ENCODE peak calls at places on chromosomes 16 and 17, in seven cellular contexts. Z is adrenal gland; G is breast epithelium; B is SJSA1; K is GM12865; I is CD4-positive, alpha-beta memory T cell; M is pancreas. T is an unnamed sample.

GRCh38 chr17:26792486-26792885 is 501.4 kb upstream of the WSB1 start:
- DNase-seq in Z (no peak), G (no peak), B (no peak), K (peak; percentile 35), I (no peak), M (no peak), T (peak; percentile 12)

GRCh38 chr17:3295632-3296031 is 2.5 kb downstream of the OR3A1 start:
- DNase-seq in Z (no peak), G (no peak), B (no peak), K (no peak), I (no peak), M (no peak), T (no peak)

GRCh38 chr17:75414488-75414887 is 9.0 kb upstream of the GRB2 start:
- DNase-seq in Z (no peak), G (no peak), B (no peak), K (no peak), I (no peak), M (no peak), T (no peak)

GRCh38 chr17:41962768-41963434 is 3.7 kb upstream of the CNP start:
- DNase-seq in Z (peak; percentile 80), G (peak; percentile 65), B (peak; percentile 44), K (peak; percentile 76), I (peak; percentile 63), M (peak; percentile 84), T (peak; percentile 31)

GRCh38 chr17:6069611-6070279 is 434 bp upstream of the WSCD1 start:
- DNase-seq in Z (peak; percentile 31), G (no peak), B (no peak), K (no peak), I (peak; percentile 5), M (no peak), T (no peak)

GRCh38 chr17:35345926-35346771 is 27.3 kb downstream of the SLFN11 start:
- DNase-seq in Z (peak; percentile 65), G (no peak), B (no peak), K (no peak), I (peak; percentile 15), M (peak; percentile 15), T (no peak)

GRCh38 chr16:63714876-63715275 is 1407.0 kb downstream of the CDH11 start:
- DNase-seq in Z (no peak), G (no peak), B (no peak), K (no peak), I (no peak), M (no peak), T (no peak)

GRCh38 chr17:77591231-77591785 is 367.2 kb upstream of the TNRC6C start:
- DNase-seq in Z (no peak), G (no peak), B (no peak), K (no peak), I (no peak), M (no peak), T (no peak)

GRCh38 chr16:89364603-89365002 is 125.8 kb downstream of the ANKRD11 start:
- DNase-seq in Z (no peak), G (no peak), B (no peak), K (no peak), I (no peak), M (peak; percentile 50), T (no peak)

GRCh38 chr17:50188521-50189395 is 12.7 kb downstream of the COL1A1 start:
- DNase-seq in Z (no peak), G (no peak), B (peak; percentile 86), K (no peak), I (no peak), M (no peak), T (no peak)

GRCh38 chr17:1324201-1324750 is 44.8 kb downstream of the TRARG1 start:
- DNase-seq in Z (no peak), G (no peak), B (no peak), K (no peak), I (no peak), M (peak; percentile 31), T (no peak)

GRCh38 chr16:76265434-76266045 is 11.7 kb upstream of the CNTNAP4 start:
- DNase-seq in Z (peak; percentile 46), G (no peak), B (no peak), K (peak; percentile 54), I (no peak), M (peak; percentile 54), T (no peak)

GRCh38 chr17:17445925-17446665 is 30.7 kb upstream of the MED9 start:
- DNase-seq in Z (peak; percentile 5), G (peak; percentile 82), B (peak; percentile 96), K (no peak), I (no peak), M (peak; percentile 71), T (peak; percentile 87)

GRCh38 chr17:55285340-55286301 is 20.9 kb downstream of the HLF start:
- DNase-seq in Z (peak; percentile 96), G (peak; percentile 87), B (no peak), K (no peak), I (no peak), M (peak; percentile 65), T (peak; percentile 19)

GRCh38 chr17:37608369-37609169 is 649 bp downstream of the SYNRG start:
- DNase-seq in Z (peak; percentile 28), G (no peak), B (peak; percentile 33), K (peak; percentile 47), I (peak; percentile 16), M (no peak), T (peak; percentile 31)

GRCh38 chr16:52404546-52404945 is 142.4 kb downstream of the TOX3 start:
- DNase-seq in Z (no peak), G (no peak), B (no peak), K (no peak), I (no peak), M (no peak), T (no peak)

DNA sequence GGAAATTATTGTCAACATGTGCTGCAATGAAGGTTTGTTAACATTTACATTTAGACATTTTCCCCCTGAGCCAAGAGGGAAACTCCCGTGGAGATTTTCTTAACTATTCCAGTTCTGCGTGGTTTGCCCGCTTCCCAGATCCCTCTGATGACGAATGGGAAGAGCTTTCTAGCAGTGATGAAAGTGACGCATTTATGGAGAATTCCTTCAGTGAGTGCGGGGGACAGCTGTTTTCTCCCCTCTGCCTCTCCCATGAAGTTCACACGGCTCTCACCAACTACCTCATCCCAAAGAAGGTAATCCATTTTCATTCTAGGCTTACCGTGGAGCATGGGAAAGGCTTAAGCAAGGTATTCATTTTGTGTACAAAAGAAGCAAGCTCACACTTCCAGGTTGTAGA is 18.2 kb downstream of the HEATR3 start:
- DNase-seq in Z (no peak), G (no peak), B (no peak), K (no peak), I (no peak), M (no peak), T (no peak)
- H3K4me3 ChIP-seq in Z (no peak overlapping the region), G (no peak overlapping the region), B (no peak overlapping the region), K (no peak overlapping the region), I (no peak overlapping the region), M (no peak overlapping the region), T (no peak overlapping the region)

GRCh38 chr17:45740553-45741330 is 43.4 kb upstream of the CRHR1 start:
- DNase-seq in Z (peak; percentile 14), G (peak; percentile 38), B (peak; percentile 30), K (peak; percentile 39), I (peak; percentile 9), M (peak; percentile 15), T (peak; percentile 14)
- H3K4me3 ChIP-seq in Z (no peak overlapping the region), G (no peak overlapping the region), B (no peak overlapping the region), K (no peak overlapping the region), I (no peak overlapping the region), M (no peak overlapping the region), T (no peak overlapping the region)

DNA sequence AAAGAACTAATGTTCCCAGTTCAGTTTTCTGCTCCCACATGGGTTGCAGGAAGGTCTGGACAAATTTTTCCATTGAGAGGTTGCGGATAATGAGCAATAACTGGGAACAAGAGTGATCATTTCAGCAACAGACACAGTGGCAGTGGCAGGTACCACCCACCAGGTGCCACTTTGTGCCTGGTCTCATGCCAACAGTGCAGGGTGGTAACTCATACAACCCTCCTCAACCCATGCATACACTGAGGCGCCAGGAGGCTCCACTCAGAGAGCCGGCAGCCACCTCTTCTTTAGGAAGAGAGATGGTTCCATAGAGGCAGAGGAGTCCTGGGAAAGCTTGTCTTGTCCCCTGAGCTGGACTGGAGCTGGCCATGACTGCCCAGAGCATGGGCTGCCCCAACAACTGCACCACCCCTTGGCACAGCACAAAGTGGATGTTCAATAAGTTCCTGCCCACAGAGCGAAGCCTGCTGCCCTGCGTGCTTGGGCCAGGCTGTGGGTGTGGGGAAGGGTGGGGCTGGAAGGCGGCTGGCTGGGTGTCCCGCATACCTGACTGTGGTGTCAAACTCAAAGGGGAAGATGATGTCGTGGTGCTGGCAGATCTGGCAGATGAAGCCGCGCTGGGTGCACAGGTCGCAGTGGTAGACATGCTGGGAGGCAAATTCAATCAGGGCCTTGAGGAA is 6.4 kb upstream of the ARHGAP27 start:
- DNase-seq in Z (no peak), G (no peak), B (no peak), K (no peak), I (no peak), M (no peak), T (no peak)
- H3K4me3 ChIP-seq in Z (no peak overlapping the region), G (no peak overlapping the region), B (no peak overlapping the region), K (no peak overlapping the region), I (no peak overlapping the region), M (no peak overlapping the region), T (no peak overlapping the region)

GRCh38 chr17:63676540-63676933 is 23.4 kb downstream of the LIMD2 start:
- DNase-seq in Z (no peak), G (no peak), B (no peak), K (no peak), I (no peak), M (no peak), T (no peak)
- H3K4me3 ChIP-seq in Z (no peak overlapping the region), G (no peak overlapping the region), B (no peak overlapping the region), K (no peak overlapping the region), I (no peak overlapping the region), M (no peak overlapping the region), T (no peak overlapping the region)

DNA sequence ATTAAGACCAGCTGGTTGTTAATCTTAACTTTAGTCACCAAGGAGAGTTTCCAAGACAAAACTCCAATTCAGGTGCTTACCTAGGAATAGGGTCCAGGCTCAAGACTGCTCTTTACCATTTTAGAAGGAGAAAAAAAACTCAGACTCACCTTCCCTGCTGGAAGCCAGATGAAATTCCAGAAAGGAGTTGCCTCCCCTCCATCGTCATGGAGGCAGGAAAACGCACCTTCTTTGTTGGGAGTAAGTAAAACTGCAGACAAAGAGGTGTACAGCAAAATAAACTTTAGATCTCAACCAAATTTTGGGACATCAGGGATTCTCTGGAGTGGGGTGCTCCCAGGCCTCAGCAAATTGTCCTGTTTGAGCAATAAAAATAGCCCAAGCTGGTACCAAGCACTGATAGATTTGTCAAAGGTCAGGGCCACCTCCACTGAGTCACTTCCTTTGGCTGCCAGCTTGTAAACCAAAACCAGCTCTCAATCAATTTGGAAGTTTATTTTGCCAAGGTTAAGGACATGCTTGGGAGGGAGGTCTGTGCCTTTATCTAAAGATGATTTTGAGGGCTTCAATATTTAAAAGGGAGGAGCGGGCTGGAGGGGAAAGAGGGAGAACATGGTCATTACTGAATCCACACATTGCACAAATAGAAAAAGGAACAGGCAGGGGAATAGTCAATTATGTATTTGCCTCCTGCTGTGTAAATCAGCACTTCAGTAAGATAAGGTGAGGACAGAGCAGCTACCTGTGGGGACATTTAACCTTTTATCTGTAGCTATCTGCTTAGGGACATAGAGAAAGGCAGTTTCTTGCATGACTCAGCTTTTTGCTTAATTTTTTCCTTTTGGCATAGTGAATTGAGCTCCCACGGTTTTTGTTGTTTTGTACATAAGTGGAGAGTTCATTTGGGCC is 1.5 kb upstream of the ALDH3A2 start:
- DNase-seq in Z (peak; percentile 85), G (no peak), B (no peak), K (no peak), I (no peak), M (peak; percentile 51), T (no peak)
- H3K4me3 ChIP-seq in Z (peak overlapping the region; percentile 79), G (peak overlapping the region; percentile 65), B (no peak overlapping the region), K (no peak overlapping the region), I (no peak overlapping the region), M (no peak overlapping the region), T (no peak overlapping the region)